ENCODE peak calls at places on chromosomes 13 and 19, in five cellular contexts. A is AG09309, C is progenitor cell of endocrine pancreas, O is MCF 10A, U is activated B cell treated with CpG ODN at 0.5 μM for 24 hours. S is an unnamed sample.

GRCh38 chr13:31477961-31478360 is 261.4 kb upstream of the RXFP2 start:
- DNase-seq in A (peak), C (no peak), O (no peak), U (no peak), S (no peak)

GRCh38 chr13:77980592-77980991 is 62.0 kb upstream of the EDNRB start:
- DNase-seq in A (no peak), C (no peak), O (peak), U (no peak), S (no peak)

GRCh38 chr13:98386632-98387031 is 190.3 kb downstream of the STK24 start:
- DNase-seq in A (no peak), C (no peak), O (no peak), U (no peak), S (no peak)

GRCh38 chr13:112881656-112882554 is 87.1 kb upstream of the MCF2L start:
- DNase-seq in A (no peak), C (no peak), O (no peak), U (no peak), S (no peak)

GRCh38 chr13:34162545-34162936 is 344.6 kb downstream of the RFC3 start:
- DNase-seq in A (peak), C (no peak), O (no peak), U (no peak), S (no peak)

GRCh38 chr13:42633495-42633894 is 59.5 kb downstream of the TNFSF11 start:
- DNase-seq in A (no peak), C (no peak), O (no peak), U (no peak), S (no peak)

GRCh38 chr19:16359964-16360363 is 35.3 kb downstream of the KLF2 start:
- DNase-seq in A (no peak), C (no peak), O (no peak), U (no peak), S (no peak)

GRCh38 chr19:19042732-19043274 is 9.4 kb downstream of the ARMC6 start:
- DNase-seq in A (no peak), C (no peak), O (no peak), U (no peak), S (no peak)

GRCh38 chr13:97539651-97540230 is 105.8 kb downstream of the RAP2A start:
- DNase-seq in A (no peak), C (no peak), O (peak), U (no peak), S (no peak)

GRCh38 chr13:76723551-76724232 is 162.5 kb downstream of the KCTD12 start:
- DNase-seq in A (peak), C (no peak), O (peak), U (no peak), S (no peak)

GRCh38 chr13:113410472-113411201 is 42.7 kb downstream of the ADPRHL1 start:
- DNase-seq in A (peak), C (no peak), O (peak), U (no peak), S (no peak)

GRCh38 chr19:12217332-12217731 is 54.4 kb downstream of the ZNF136 start:
- DNase-seq in A (no peak), C (no peak), O (no peak), U (no peak), S (no peak)

GRCh38 chr13:106479849-106480400 is 55.5 kb downstream of the EFNB2 start:
- DNase-seq in A (no peak), C (no peak), O (no peak), U (no peak), S (no peak)

GRCh38 chr19:53388904-53389303 is 6.0 kb upstream of the ZNF765 start:
- DNase-seq in A (no peak), C (no peak), O (no peak), U (no peak), S (no peak)

GRCh38 chr13:113639661-113640262 is 18.2 kb downstream of the ATP4B start:
- DNase-seq in A (no peak), C (no peak), O (no peak), U (peak), S (no peak)

GRCh38 chr19:38224014-38224862 is at the start of gene DPF1:
- DNase-seq in A (no peak), C (peak), O (peak), U (peak), S (no peak)

GRCh38 chr13:102128216-102128800 is 273.5 kb downstream of the FGF14 start:
- DNase-seq in A (peak), C (no peak), O (peak), U (no peak), S (no peak)

GRCh38 chr19:58356236-58356970 is 3.1 kb upstream of the A1BG start:
- DNase-seq in A (no peak), C (no peak), O (no peak), U (no peak), S (no peak)

GRCh38 chr19:2253106-2254051 is 2.8 kb downstream of the JSRP1 start:
- DNase-seq in A (no peak), C (no peak), O (no peak), U (peak), S (no peak)
- TF ChIP-seq CTCF in A (no peak), C (peak), O (no peak), U (no peak), S (peak)

GRCh38 chr13:82740442-82740841 is 1141.8 kb downstream of the SLITRK1 start:
- DNase-seq in A (no peak), C (no peak), O (no peak), U (no peak), S (no peak)

DNA sequence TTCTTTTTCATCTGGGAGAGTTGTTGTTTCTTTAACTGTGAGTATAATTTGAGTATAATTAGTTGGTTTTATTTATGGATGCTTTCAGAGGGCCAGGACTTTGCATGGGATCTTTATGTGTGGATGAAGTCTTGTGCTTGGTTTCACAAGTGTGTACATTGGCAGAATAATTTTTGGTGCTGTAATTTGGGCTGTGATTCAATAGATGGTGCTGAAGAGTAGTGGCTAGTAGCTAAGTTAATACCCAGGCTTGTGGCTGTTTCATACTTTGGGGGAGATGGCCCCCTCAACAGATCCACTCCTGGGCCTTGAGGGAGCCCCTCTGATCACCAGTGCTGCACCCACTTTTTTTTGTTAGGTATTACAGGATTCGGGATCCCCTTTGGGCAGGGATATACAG is 1142.4 kb downstream of the SLITRK1 start:
- DNase-seq in A (no peak), C (no peak), O (peak), U (no peak), S (no peak)
- TF ChIP-seq CTCF in A (peak), C (no peak), O (peak), U (no peak), S (no peak)

GRCh38 chr19:4327877-4328242 is 10.8 kb downstream of the STAP2 start:
- DNase-seq in A (no peak), C (no peak), O (no peak), U (no peak), S (no peak)

GRCh38 chr19:4326837-4327251 is 11.8 kb downstream of the STAP2 start:
- DNase-seq in A (no peak), C (no peak), O (no peak), U (no peak), S (no peak)

GRCh38 chr19:4327252-4327876 is 11.3 kb downstream of the STAP2 start:
- DNase-seq in A (no peak), C (peak), O (no peak), U (no peak), S (peak)

GRCh38 chr19:4328243-4328990 is 10.2 kb downstream of the STAP2 start:
- DNase-seq in A (no peak), C (peak), O (no peak), U (peak), S (peak)

DNA sequence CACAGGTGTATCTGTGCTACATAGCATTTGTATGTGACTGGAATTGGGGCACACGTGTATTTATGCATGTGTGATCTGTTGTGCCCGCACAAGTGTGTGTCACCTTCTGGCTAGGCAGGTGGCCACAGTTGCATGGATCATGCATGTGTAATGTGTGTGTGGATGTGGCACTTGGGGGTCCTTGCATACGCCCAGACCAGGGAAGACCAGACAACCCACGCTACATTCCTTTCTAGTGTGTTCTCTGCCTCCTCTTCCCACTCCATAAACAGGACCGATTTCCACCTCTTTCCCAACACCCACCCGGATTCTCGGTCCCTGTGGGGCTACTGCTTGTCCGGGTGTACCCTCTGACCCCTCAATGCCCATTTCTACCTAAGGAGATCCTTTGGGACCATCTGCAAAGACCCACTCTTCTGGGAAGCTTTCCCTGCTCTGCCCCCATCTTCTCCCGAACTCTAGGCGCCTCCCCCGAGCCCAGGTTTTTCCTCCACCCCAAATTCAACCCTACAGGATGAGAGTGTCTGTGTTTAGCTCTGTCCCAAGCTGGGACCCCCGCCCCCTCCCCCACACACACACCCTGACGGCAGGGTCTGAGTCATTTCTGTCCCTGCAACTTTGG is 12.3 kb downstream of the STAP2 start:
- DNase-seq in A (no peak), C (no peak), O (no peak), U (no peak), S (no peak)
- TF ChIP-seq CTCF in A (no peak), C (no peak), O (no peak), U (no peak), S (no peak)

GRCh38 chr19:2611483-2612464 is 90.7 kb downstream of the GNG7 start:
- DNase-seq in A (no peak), C (no peak), O (no peak), U (no peak), S (no peak)
- TF ChIP-seq CTCF in A (no peak), C (no peak), O (no peak), U (no peak), S (peak)

GRCh38 chr19:40804783-40805242 is 5.8 kb downstream of the EGLN2 start:
- DNase-seq in A (no peak), C (no peak), O (no peak), U (no peak), S (no peak)
- TF ChIP-seq CTCF in A (peak), C (no peak), O (no peak), U (no peak), S (no peak)

DNA sequence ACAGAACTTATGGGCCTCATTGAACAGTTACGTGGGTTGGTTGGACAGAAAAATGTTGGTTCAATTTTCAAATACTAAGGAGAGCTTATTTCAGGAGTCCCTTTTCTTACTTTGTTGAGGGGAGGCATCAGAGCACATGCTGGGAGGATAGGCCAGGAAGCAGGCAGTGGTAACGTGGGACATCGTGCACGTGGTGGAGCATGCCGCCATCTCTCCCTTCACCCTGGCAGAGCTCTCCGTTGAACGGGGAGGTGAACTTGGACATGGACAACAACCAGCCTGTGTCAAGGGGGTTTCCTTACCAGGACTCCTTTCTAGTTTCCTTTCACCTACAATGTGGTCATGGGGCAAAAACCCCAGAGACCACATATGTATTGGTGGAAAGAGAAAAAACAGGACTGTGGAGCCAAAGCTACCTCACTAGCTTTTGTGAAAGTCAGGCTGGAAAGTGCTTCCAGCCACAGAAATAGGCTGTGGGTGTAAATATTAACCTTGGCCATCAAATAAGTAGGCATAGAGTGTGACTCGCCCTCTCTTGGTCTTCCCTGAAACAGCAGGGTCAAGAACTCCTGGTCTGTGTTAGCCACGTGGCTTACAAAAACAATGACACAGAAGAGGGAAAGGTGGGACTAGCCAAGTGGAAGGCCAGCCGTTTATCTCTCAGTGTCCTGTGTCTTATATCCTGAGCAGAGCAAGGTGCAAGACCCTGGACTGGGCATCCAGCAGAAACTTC is 14.4 kb downstream of the MICOS13 start:
- DNase-seq in A (peak), C (no peak), O (peak), U (no peak), S (no peak)
- TF ChIP-seq CTCF in A (peak), C (no peak), O (no peak), U (no peak), S (no peak)

GRCh38 chr19:41646589-41647204 is 19.8 kb upstream of the CEACAM4 start:
- DNase-seq in A (no peak), C (no peak), O (peak), U (no peak), S (no peak)
- TF ChIP-seq CTCF in A (peak), C (no peak), O (peak), U (no peak), S (peak)

GRCh38 chr13:74794582-74794981 is 660.4 kb upstream of the KLF12 start:
- DNase-seq in A (no peak), C (no peak), O (no peak), U (no peak), S (no peak)
- TF ChIP-seq CTCF in A (no peak), C (no peak), O (no peak), U (no peak), S (no peak)

DNA sequence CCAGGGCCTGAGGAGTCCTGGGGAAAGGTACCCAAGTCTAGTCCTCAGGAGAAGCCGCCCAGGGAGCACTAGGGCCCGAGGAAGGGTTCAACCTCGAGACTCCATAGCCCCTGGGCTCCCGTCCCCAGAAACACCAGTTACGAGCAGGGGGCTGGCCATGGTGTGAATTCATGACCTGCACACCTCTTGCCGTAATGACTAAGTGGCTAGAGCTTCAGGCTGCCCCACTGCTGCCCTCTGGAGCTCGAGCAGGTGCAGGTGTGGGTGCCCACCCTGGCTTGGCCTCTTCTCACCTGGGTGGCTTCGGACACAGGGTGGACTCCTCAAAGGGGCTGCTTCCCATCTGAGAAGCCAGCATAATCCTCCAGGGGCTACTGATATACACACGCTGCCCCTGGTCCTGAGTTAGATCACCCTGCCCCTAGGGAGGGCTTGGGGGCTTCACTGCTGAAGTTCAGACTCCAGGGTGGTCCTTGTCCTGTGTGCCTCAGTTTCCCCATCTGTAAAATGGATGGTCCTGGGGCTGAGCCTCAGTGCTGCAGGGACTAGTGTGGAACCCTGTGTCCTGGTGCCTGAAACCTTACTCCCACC is 13.6 kb downstream of the SPC24 start:
- DNase-seq in A (no peak), C (no peak), O (peak), U (no peak), S (no peak)
- TF ChIP-seq CTCF in A (no peak), C (no peak), O (peak), U (no peak), S (no peak)

DNA sequence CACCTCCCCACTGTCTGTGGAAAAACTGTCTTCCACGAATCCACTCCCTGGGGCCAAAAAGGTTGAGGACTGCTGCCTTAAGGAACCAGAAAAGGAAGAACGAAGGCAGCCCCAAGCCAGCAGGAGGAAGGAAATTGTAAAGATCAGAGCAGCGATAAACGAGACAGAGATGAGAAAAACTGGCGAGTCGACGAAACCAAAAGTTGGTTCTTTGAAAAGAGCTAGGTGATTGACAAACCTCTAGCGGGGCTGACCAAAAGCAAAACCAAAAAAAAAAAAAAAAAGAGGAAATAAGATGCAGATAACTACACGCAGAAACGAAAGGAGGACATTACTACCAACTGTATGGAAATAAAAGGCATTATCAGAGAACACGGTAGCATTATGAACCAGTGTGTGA is 76.9 kb downstream of the GADD45B start:
- DNase-seq in A (no peak), C (no peak), O (no peak), U (peak), S (no peak)
- TF ChIP-seq CTCF in A (no peak), C (no peak), O (no peak), U (no peak), S (no peak)